ENCODE peak calls at places on chromosomes 12 and 14, in four cellular contexts. X, H, O and F are unnamed samples.

GRCh38 chr14:104434214-104435076 is 145.1 kb upstream of the C14orf180 start:
- DNase-seq in X (no peak), H (no peak), O (no peak), F (no peak)

GRCh38 chr14:23054000-23054811 is 3.1 kb downstream of the CDH24 start:
- DNase-seq in X (peak), H (no peak), O (no peak), F (no peak)

GRCh38 chr14:103404032-103404918 is 19.1 kb downstream of the MARK3 start:
- DNase-seq in O (no peak), H (no peak), X (no peak), F (no peak)

GRCh38 chr14:72830356-72830755 is 63.5 kb downstream of the DPF3 start:
- DNase-seq in O (no peak), H (no peak), X (no peak), F (no peak)

GRCh38 chr14:56005580-56006053 is 112.6 kb upstream of the PELI2 start:
- DNase-seq in H (no peak), X (no peak), O (no peak), F (no peak)

GRCh38 chr14:51593397-51593796 is 58.3 kb upstream of the FRMD6 start:
- DNase-seq in X (no peak), H (no peak), O (no peak), F (no peak)

GRCh38 chr12:103077108-103077773 is 119.8 kb downstream of the ASCL1 start:
- DNase-seq in O (no peak), X (no peak), H (no peak), F (no peak)

GRCh38 chr14:105475916-105476845 is 1.6 kb downstream of the CRIP2 start:
- DNase-seq in H (peak), X (no peak), O (no peak), F (no peak)

GRCh38 chr14:93832665-93833064 is 44.4 kb upstream of the PRIMA1 start:
- DNase-seq in X (no peak), O (no peak), H (no peak), F (no peak)

GRCh38 chr12:118649765-118650585 is 273.6 kb downstream of the SUDS3 start:
- DNase-seq in X (no peak), H (no peak), O (no peak), F (no peak)
- TF ChIP-seq SIN3A in X (no peak), H (no peak), O (no peak), F (no peak)

GRCh38 chr14:96629558-96630222 is 127.5 kb downstream of the PAPOLA start:
- DNase-seq in X (no peak), H (no peak), O (no peak), F (no peak)
- TF ChIP-seq TCF7L2 in X (no peak), H (no peak), O (no peak), F (no peak)

GRCh38 chr14:64504310-64504896 is at the start of gene ZBTB1:
- DNase-seq in H (peak), X (peak), O (peak), F (no peak)
- TF ChIP-seq SIN3A in H (peak), X (no peak), O (no peak), F (peak)

DNA sequence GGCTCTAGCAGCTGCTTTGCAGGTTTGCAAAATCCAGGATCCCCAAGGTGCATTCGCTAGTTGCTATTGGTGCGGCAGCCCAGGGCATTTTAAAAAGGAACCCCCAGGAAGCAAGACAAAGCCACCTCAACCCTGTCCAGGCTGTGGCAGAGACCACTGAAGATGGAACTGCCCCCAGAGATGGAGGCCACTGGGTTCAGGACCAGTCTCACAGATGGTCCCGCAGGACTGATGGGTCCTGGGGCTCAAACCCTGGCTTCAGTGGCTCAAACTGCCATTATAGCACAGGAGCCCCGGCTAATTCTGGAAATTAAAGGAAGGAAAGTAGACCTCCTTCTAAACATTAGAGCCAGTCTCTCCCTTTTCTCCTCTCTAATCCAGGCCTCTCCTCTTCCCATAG is 79.8 kb upstream of the TSPAN11 start:
- DNase-seq in X (no peak), H (no peak), O (no peak), F (no peak)
- TF ChIP-seq TCF7L2 in X (no peak), H (no peak), O (no peak), F (no peak)

DNA sequence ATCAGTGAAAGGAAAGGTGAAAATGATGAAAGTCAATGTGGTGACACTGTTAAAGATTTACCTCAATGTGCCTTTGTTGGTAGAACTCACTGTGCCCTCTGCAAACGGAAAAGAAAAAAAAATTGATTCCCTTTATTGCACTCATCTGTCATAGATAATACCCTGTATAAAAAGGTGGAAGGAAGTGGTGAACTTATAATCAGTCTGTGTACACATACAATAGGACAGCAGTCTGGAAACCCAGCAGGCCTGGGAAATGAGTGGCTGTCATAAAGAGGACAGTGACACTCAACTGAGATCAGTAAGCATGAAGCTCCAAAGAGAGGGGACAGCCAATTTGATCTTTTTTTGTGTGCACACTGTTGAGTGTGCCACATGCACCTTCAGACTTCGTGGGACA is 364.7 kb downstream of the NOVA1 start:
- DNase-seq in X (no peak), O (no peak), H (no peak), F (no peak)
- TF ChIP-seq SIN3A in X (no peak), O (no peak), H (no peak), F (no peak)

GRCh38 chr14:52862652-52863338 is 71.4 kb upstream of the GNPNAT1 start:
- DNase-seq in H (no peak), X (no peak), O (no peak), F (no peak)
- TF ChIP-seq TCF7L2 in H (no peak), X (no peak), O (no peak), F (no peak)

DNA sequence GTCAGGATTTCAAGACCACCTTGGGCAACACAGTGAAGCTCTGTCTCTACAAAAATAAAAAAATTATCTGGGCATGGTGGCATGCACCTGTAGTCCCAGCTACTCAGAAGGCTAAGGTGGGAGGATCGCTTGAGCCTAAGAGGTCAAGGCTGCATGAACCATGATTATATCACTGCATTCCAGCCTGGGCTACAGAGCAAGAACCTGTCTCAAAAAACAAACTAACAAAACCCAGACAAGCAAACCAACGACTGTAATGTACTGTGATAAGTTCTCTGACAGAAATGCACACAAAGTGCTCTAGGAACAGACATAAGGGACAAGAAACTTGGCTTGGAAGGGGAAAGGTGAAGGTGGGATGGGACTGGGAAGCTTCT is 22.4 kb downstream of the ENTPD5 start:
- DNase-seq in H (peak), X (no peak), O (no peak), F (no peak)
- TF ChIP-seq SIN3A in H (no peak), X (no peak), O (no peak), F (no peak)

GRCh38 chr14:74085047-74085637 is 386 bp downstream of the LIN52 start:
- DNase-seq in X (peak), O (no peak), H (peak), F (no peak)
- TF ChIP-seq TCF7L2 in X (no peak), O (no peak), H (no peak), F (no peak)

GRCh38 chr12:121932914-121933521 is 14.6 kb downstream of the CFAP251 start:
- DNase-seq in H (no peak), O (no peak), X (no peak), F (no peak)

GRCh38 chr12:121930862-121931261 is 12.5 kb downstream of the CFAP251 start:
- DNase-seq in H (peak), X (no peak), O (no peak), F (no peak)

GRCh38 chr12:121934318-121934682 is 15.9 kb downstream of the CFAP251 start:
- DNase-seq in H (no peak), O (no peak), X (peak), F (no peak)

GRCh38 chr12:121932176-121932536 is 13.8 kb downstream of the CFAP251 start:
- DNase-seq in X (no peak), H (no peak), O (no peak), F (no peak)

GRCh38 chr12:121933522-121934317 is 15.3 kb downstream of the CFAP251 start:
- DNase-seq in X (peak), O (no peak), H (no peak), F (no peak)
- TF ChIP-seq SIN3A in X (peak), O (no peak), H (no peak), F (no peak)